ENCODE peak calls at places on chromosomes 6 and 20, in ten cellular contexts. J, W, Q, I, Z, S, M, E, A and U are unnamed samples.

GRCh38 chr6:11258260-11259237 is 26.1 kb upstream of the NEDD9 start:
- DNase-seq in S (no peak), Z (no peak), I (peak; percentile 17), J (no peak), Q (peak; percentile 75), M (no peak), A (no peak), E (no peak), W (no peak), U (no peak)

GRCh38 chr6:110484321-110484720 is 7.9 kb upstream of the SLC22A16 start:
- DNase-seq in Z (peak; percentile 71), J (no peak), I (no peak), S (no peak), E (no peak), W (no peak), M (no peak), A (no peak), Q (no peak), U (no peak)

GRCh38 chr6:3518356-3518841 is 61.5 kb upstream of the SLC22A23 start:
- DNase-seq in W (peak; percentile 64), M (no peak), Q (no peak), I (no peak), Z (peak; percentile 77), A (no peak), E (peak; percentile 24), S (no peak), J (no peak), U (no peak)

GRCh38 chr6:134446228-134446848 is 128.4 kb upstream of the SGK1 start:
- DNase-seq in W (no peak), A (no peak), Z (peak; percentile 59), Q (no peak), S (no peak), M (no peak), E (no peak), J (no peak), I (no peak), U (no peak)

GRCh38 chr6:157644043-157644810 is 178.8 kb upstream of the SNX9 start:
- DNase-seq in A (no peak), S (no peak), Z (peak; percentile 27), I (peak; percentile 23), E (no peak), Q (no peak), W (no peak), M (no peak), J (no peak), U (no peak)

GRCh38 chr6:170393807-170394399 is 87.3 kb downstream of the FAM120B start:
- DNase-seq in J (no peak), M (no peak), I (no peak), Q (no peak), S (no peak), E (no peak), Z (no peak), A (no peak), W (no peak), U (no peak)

GRCh38 chr6:39389372-39389767 is 66.9 kb upstream of the KCNK16 start:
- DNase-seq in Q (no peak), E (no peak), M (peak; percentile 15), J (no peak), W (no peak), S (no peak), I (no peak), A (no peak), Z (peak; percentile 58), U (no peak)

GRCh38 chr6:116111552-116112528 is 11.2 kb downstream of the NT5DC1 start:
- DNase-seq in J (no peak), I (no peak), S (no peak), M (no peak), E (no peak), A (no peak), Q (no peak), W (no peak), Z (peak; percentile 65), U (no peak)

GRCh38 chr6:703562-703961 is 10.6 kb upstream of the EXOC2 start:
- DNase-seq in W (no peak), J (no peak), S (no peak), M (no peak), E (no peak), A (no peak), Q (no peak), Z (no peak), I (no peak), U (no peak)

GRCh38 chr20:40192083-40192482 is 497.0 kb downstream of the MAFB start:
- DNase-seq in A (no peak), J (no peak), Q (no peak), Z (no peak), M (no peak), E (no peak), I (no peak), S (no peak), W (no peak), U (no peak)

GRCh38 chr6:20118877-20119276 is 93.4 kb downstream of the MBOAT1 start:
- DNase-seq in W (no peak), S (no peak), M (no peak), I (no peak), A (no peak), Q (no peak), J (no peak), E (no peak), Z (no peak), U (no peak)

GRCh38 chr6:92281571-92282076 is 1137.7 kb downstream of the EPHA7 start:
- DNase-seq in S (no peak), I (no peak), Q (no peak), E (no peak), W (no peak), A (no peak), Z (no peak), M (no peak), J (no peak), U (no peak)

GRCh38 chr6:5866547-5867051 is 140.1 kb downstream of the NRN1 start:
- DNase-seq in S (no peak), W (no peak), A (peak; percentile 18), J (no peak), I (peak; percentile 42), E (no peak), M (no peak), Z (peak; percentile 5), Q (peak; percentile 15), U (no peak)

GRCh38 chr6:166259296-166259977 is 48.8 kb downstream of the PRR18 start:
- DNase-seq in E (no peak), Q (no peak), J (peak; percentile 57), W (no peak), M (no peak), Z (no peak), S (no peak), A (no peak), I (no peak), U (no peak)

GRCh38 chr20:46000571-46001145 is 8.1 kb upstream of the MMP9 start:
- DNase-seq in E (no peak), Z (no peak), A (no peak), Q (no peak), I (peak; percentile 50), J (no peak), W (no peak), S (no peak), M (no peak), U (no peak)

GRCh38 chr20:31547720-31548298 is 33.6 kb downstream of the HM13 start:
- DNase-seq in J (no peak), I (no peak), A (no peak), Z (no peak), W (no peak), M (no peak), Q (no peak), S (no peak), E (no peak), U (no peak)
- H3K4me3 ChIP-seq in J (peak overlapping the region; percentile 61), I (peak overlapping the region; percentile 85), A (peak overlapping the region; percentile 43), Z (peak overlapping the region; percentile 49), W (peak overlapping the region; percentile 79), M (peak overlapping the region; percentile 76), Q (peak overlapping the region; percentile 77), S (peak overlapping the region; percentile 66), E (peak overlapping the region; percentile 49), U (peak overlapping the region; percentile 4)

GRCh38 chr20:62832951-62833391 is 16.1 kb downstream of the COL9A3 start:
- DNase-seq in E (no peak), Q (no peak), I (no peak), W (no peak), J (peak; percentile 14), Z (no peak), A (no peak), S (peak; percentile 13), M (no peak), U (no peak)
- H3K4me3 ChIP-seq in E (no peak overlapping the region), Q (no peak overlapping the region), I (no peak overlapping the region), W (no peak overlapping the region), J (no peak overlapping the region), Z (no peak overlapping the region), A (no peak overlapping the region), S (no peak overlapping the region), M (no peak overlapping the region), U (no peak overlapping the region)

GRCh38 chr20:51651921-51652549 is 109.5 kb upstream of the NFATC2 start:
- DNase-seq in I (no peak), W (no peak), J (no peak), S (no peak), M (no peak), Z (peak; percentile 19), Q (no peak), A (no peak), E (no peak), U (no peak)

GRCh38 chr20:51653226-51653625 is 110.7 kb upstream of the NFATC2 start:
- DNase-seq in W (no peak), J (no peak), S (no peak), M (no peak), A (no peak), I (no peak), Z (no peak), E (no peak), Q (no peak), U (no peak)

GRCh38 chr20:51648571-51648947 is 106.0 kb upstream of the NFATC2 start:
- DNase-seq in Q (no peak), Z (no peak), W (no peak), A (no peak), S (no peak), J (no peak), I (no peak), E (no peak), M (no peak), U (no peak)

GRCh38 chr20:51647674-51648570 is 105.4 kb upstream of the NFATC2 start:
- DNase-seq in S (no peak), Z (no peak), W (no peak), E (no peak), J (no peak), A (no peak), I (no peak), Q (no peak), M (no peak), U (no peak)

GRCh38 chr20:51650685-51651134 is 108.2 kb upstream of the NFATC2 start:
- DNase-seq in J (no peak), A (peak; percentile 79), Q (no peak), E (peak; percentile 36), S (no peak), Z (peak; percentile 73), W (no peak), M (no peak), I (no peak), U (no peak)
- H3K4me3 ChIP-seq in J (no peak overlapping the region), A (no peak overlapping the region), Q (no peak overlapping the region), E (no peak overlapping the region), S (no peak overlapping the region), Z (no peak overlapping the region), W (no peak overlapping the region), M (no peak overlapping the region), I (no peak overlapping the region), U (no peak overlapping the region)

DNA sequence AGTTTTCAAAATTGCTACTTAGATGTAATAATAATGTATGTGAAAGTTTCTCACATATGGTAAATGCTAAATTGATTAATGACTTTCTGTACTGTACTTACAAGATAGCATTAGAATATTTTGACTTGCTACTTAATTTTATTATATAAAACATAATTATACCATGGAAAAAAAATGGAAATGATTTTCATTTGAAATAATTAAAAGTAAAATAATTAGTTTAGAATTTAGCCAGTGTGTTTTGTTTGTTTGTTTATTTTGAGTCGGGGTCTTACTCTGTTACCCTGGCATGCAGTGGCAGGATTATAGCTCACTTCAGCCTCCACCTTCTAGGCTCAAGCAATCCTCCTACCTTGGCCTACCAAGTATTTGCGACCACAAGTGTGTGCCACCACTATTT is 7.1 kb downstream of the STXBP5 start:
- DNase-seq in Z (no peak), W (no peak), A (no peak), J (no peak), M (no peak), S (no peak), I (no peak), Q (no peak), E (no peak), U (no peak)
- H3K4me3 ChIP-seq in Z (no peak overlapping the region), W (no peak overlapping the region), A (no peak overlapping the region), J (no peak overlapping the region), M (no peak overlapping the region), S (no peak overlapping the region), I (no peak overlapping the region), Q (no peak overlapping the region), E (no peak overlapping the region), U (no peak overlapping the region)